ENCODE peak calls at places on chromosomes 6 and 20, in four cellular contexts. One of them, this sample, is unnamed.

GRCh38 chr6:112956696-112957525 is 609.8 kb downstream of the RFPL4B start:
- DNase-seq in H1: no peak
- DNase-seq in GM12878: no peak
- DNase-seq in HepG2: no peak
- DNase-seq in this sample: no peak

GRCh38 chr20:61881416-61881815 is 184.3 kb downstream of the TAF4 start:
- DNase-seq in H1: no peak
- DNase-seq in GM12878: no peak
- DNase-seq in HepG2: no peak
- DNase-seq in this sample: no peak

GRCh38 chr6:16563628-16564240 is 197.5 kb downstream of the ATXN1 start:
- DNase-seq in H1: no peak
- DNase-seq in GM12878: no peak
- DNase-seq in HepG2: no peak
- DNase-seq in this sample: no peak

GRCh38 chr6:132483779-132484679 is 28.9 kb downstream of the STX7 start:
- DNase-seq in H1: no peak
- DNase-seq in GM12878: peak
- DNase-seq in HepG2: peak
- DNase-seq in this sample: peak

GRCh38 chr6:49563006-49563886 is 12.8 kb downstream of the C6orf141 start:
- DNase-seq in H1: no peak
- DNase-seq in GM12878: no peak
- DNase-seq in HepG2: no peak
- DNase-seq in this sample: no peak

GRCh38 chr6:145801021-145801420 is 13.6 kb downstream of the FBXO30 start:
- DNase-seq in H1: no peak
- DNase-seq in GM12878: no peak
- DNase-seq in HepG2: no peak
- DNase-seq in this sample: no peak

GRCh38 chr6:169847773-169848380 is 96.5 kb downstream of the ERMARD start:
- DNase-seq in H1: no peak
- DNase-seq in GM12878: no peak
- DNase-seq in HepG2: no peak
- DNase-seq in this sample: no peak

GRCh38 chr6:146543940-146544661 is 468 bp downstream of the RAB32 start:
- DNase-seq in H1: no peak
- DNase-seq in GM12878: no peak
- DNase-seq in HepG2: peak
- DNase-seq in this sample: no peak

GRCh38 chr6:13044390-13044789 is 283.9 kb downstream of the TBC1D7 start:
- DNase-seq in H1: peak
- DNase-seq in GM12878: no peak
- DNase-seq in HepG2: peak
- DNase-seq in this sample: peak

GRCh38 chr20:52461602-52462001 is 270.0 kb upstream of the ZFP64 start:
- DNase-seq in H1: no peak
- DNase-seq in GM12878: no peak
- DNase-seq in HepG2: no peak
- DNase-seq in this sample: no peak

GRCh38 chr6:81797594-81797993 is 45.1 kb upstream of the TENT5A start:
- DNase-seq in H1: no peak
- DNase-seq in GM12878: no peak
- DNase-seq in HepG2: no peak
- DNase-seq in this sample: no peak

GRCh38 chr20:6081236-6081635 is 27.4 kb upstream of the LRRN4 start:
- DNase-seq in H1: no peak
- DNase-seq in GM12878: no peak
- DNase-seq in HepG2: peak
- DNase-seq in this sample: no peak

GRCh38 chr20:53736122-53736756 is 142.6 kb upstream of the ZNF217 start:
- DNase-seq in H1: no peak
- DNase-seq in GM12878: no peak
- DNase-seq in HepG2: peak
- DNase-seq in this sample: no peak

GRCh38 chr6:151341481-151342195 is 49.7 kb downstream of the ZBTB2 start:
- DNase-seq in H1: no peak
- DNase-seq in GM12878: no peak
- DNase-seq in HepG2: no peak
- DNase-seq in this sample: no peak

GRCh38 chr6:106181664-106182418 is 95.7 kb downstream of the PRDM1 start:
- DNase-seq in H1: no peak
- DNase-seq in GM12878: peak
- DNase-seq in HepG2: no peak
- DNase-seq in this sample: no peak

GRCh38 chr6:147218797-147219196 is 14.6 kb downstream of the STXBP5 start:
- DNase-seq in H1: no peak
- DNase-seq in GM12878: no peak
- DNase-seq in HepG2: no peak
- DNase-seq in this sample: no peak

GRCh38 chr6:15366003-15366535 is 120.2 kb downstream of the JARID2 start:
- DNase-seq in H1: no peak
- DNase-seq in GM12878: no peak
- DNase-seq in HepG2: no peak
- DNase-seq in this sample: no peak

GRCh38 chr6:81984599-81984998 is 232.1 kb upstream of the TENT5A start:
- DNase-seq in H1: no peak
- DNase-seq in GM12878: no peak
- DNase-seq in HepG2: no peak
- DNase-seq in this sample: no peak

GRCh38 chr20:4135385-4136077 is 120.2 kb upstream of the RNF24 start:
- DNase-seq in H1: peak
- DNase-seq in GM12878: no peak
- DNase-seq in HepG2: peak
- DNase-seq in this sample: peak

GRCh38 chr6:5087389-5087788 is 2.2 kb downstream of the PPP1R3G start:
- DNase-seq in H1: no peak
- DNase-seq in GM12878: no peak
- DNase-seq in HepG2: no peak
- DNase-seq in this sample: no peak

GRCh38 chr6:137416376-137417109 is 77.7 kb downstream of the OLIG3 start:
- DNase-seq in H1: no peak
- DNase-seq in GM12878: no peak
- DNase-seq in HepG2: no peak
- DNase-seq in this sample: no peak

GRCh38 chr20:38610521-38610920 is 8.9 kb downstream of the ARHGAP40 start:
- DNase-seq in H1: no peak
- DNase-seq in GM12878: no peak
- DNase-seq in HepG2: no peak
- DNase-seq in this sample: no peak

GRCh38 chr6:50816115-50816675 is 2.5 kb upstream of the TFAP2B start:
- DNase-seq in H1: no peak
- DNase-seq in GM12878: peak
- DNase-seq in HepG2: peak
- DNase-seq in this sample: peak

GRCh38 chr6:138673317-138674014 is 100.1 kb upstream of the CCDC28A start:
- DNase-seq in H1: no peak
- DNase-seq in GM12878: no peak
- DNase-seq in HepG2: no peak
- DNase-seq in this sample: no peak

GRCh38 chr6:71386215-71386614 is 97.6 kb downstream of the OGFRL1 start:
- DNase-seq in H1: no peak
- DNase-seq in GM12878: no peak
- DNase-seq in HepG2: no peak
- DNase-seq in this sample: no peak

GRCh38 chr6:158631678-158632537 is 12.6 kb downstream of the DYNLT1 start:
- DNase-seq in H1: no peak
- DNase-seq in GM12878: no peak
- DNase-seq in HepG2: no peak
- DNase-seq in this sample: no peak

GRCh38 chr6:156978948-156979347 is 201.8 kb downstream of the ARID1B start:
- DNase-seq in H1: no peak
- DNase-seq in GM12878: no peak
- DNase-seq in HepG2: no peak
- DNase-seq in this sample: no peak

GRCh38 chr6:83403191-83403590 is 27.7 kb downstream of the ME1 start:
- DNase-seq in H1: no peak
- DNase-seq in GM12878: no peak
- DNase-seq in HepG2: no peak
- DNase-seq in this sample: no peak

GRCh38 chr6:49733680-49734079 is 10.5 kb downstream of the CRISP3 start:
- DNase-seq in H1: no peak
- DNase-seq in GM12878: no peak
- DNase-seq in HepG2: no peak
- DNase-seq in this sample: no peak

GRCh38 chr6:39016831-39017230 is 31.8 kb upstream of the GLP1R start:
- DNase-seq in H1: no peak
- DNase-seq in GM12878: no peak
- DNase-seq in HepG2: no peak
- DNase-seq in this sample: no peak

GRCh38 chr6:45555981-45556771 is 178.4 kb upstream of the SUPT3H start:
- DNase-seq in H1: no peak
- DNase-seq in GM12878: no peak
- DNase-seq in HepG2: peak
- DNase-seq in this sample: no peak

GRCh38 chr6:124961784-124962611 is at the start of gene RNF217:
- DNase-seq in H1: no peak
- DNase-seq in GM12878: no peak
- DNase-seq in HepG2: no peak
- DNase-seq in this sample: no peak

GRCh38 chr6:134358320-134358719 is 40.4 kb upstream of the SGK1 start:
- DNase-seq in H1: no peak
- DNase-seq in GM12878: no peak
- DNase-seq in HepG2: no peak
- DNase-seq in this sample: no peak

GRCh38 chr6:110474500-110474899 is 1.9 kb downstream of the SLC22A16 start:
- DNase-seq in H1: no peak
- DNase-seq in GM12878: no peak
- DNase-seq in HepG2: no peak
- DNase-seq in this sample: no peak

GRCh38 chr6:132388291-132388690 is 13.0 kb downstream of the MOXD1 start:
- DNase-seq in H1: no peak
- DNase-seq in GM12878: no peak
- DNase-seq in HepG2: no peak
- DNase-seq in this sample: no peak

GRCh38 chr20:36975085-36975829 is 23.7 kb upstream of the SAMHD1 start:
- DNase-seq in H1: no peak
- DNase-seq in GM12878: no peak
- DNase-seq in HepG2: no peak
- DNase-seq in this sample: no peak

GRCh38 chr6:112253842-112254816 is at the start of gene LAMA4:
- DNase-seq in H1: no peak
- DNase-seq in GM12878: no peak
- DNase-seq in HepG2: no peak
- DNase-seq in this sample: no peak

GRCh38 chr20:15702161-15702560 is 871.1 kb downstream of the KIF16B start:
- DNase-seq in H1: no peak
- DNase-seq in GM12878: no peak
- DNase-seq in HepG2: no peak
- DNase-seq in this sample: no peak

GRCh38 chr20:14334306-14334930 is 3.0 kb downstream of the FLRT3 start:
- DNase-seq in H1: peak
- DNase-seq in GM12878: no peak
- DNase-seq in HepG2: peak
- DNase-seq in this sample: peak

GRCh38 chr20:33343521-33343920 is 57.8 kb downstream of the CDK5RAP1 start:
- DNase-seq in H1: no peak
- DNase-seq in GM12878: no peak
- DNase-seq in HepG2: no peak
- DNase-seq in this sample: no peak
- TF ChIP-seq SUZ12 in H1: no peak
- TF ChIP-seq SUZ12 in GM12878: no peak
- TF ChIP-seq SUZ12 in HepG2: no peak
- TF ChIP-seq SUZ12 in this sample: no peak

GRCh38 chr6:30556714-30556963 is 350 bp upstream of the GNL1 start:
- DNase-seq in H1: peak
- DNase-seq in GM12878: no peak
- DNase-seq in HepG2: no peak
- DNase-seq in this sample: no peak
- TF ChIP-seq YY1 in H1: no peak
- TF ChIP-seq YY1 in GM12878: no peak
- TF ChIP-seq YY1 in HepG2: no peak
- TF ChIP-seq YY1 in this sample: no peak

GRCh38 chr20:22430154-22430745 is 154.1 kb downstream of the FOXA2 start:
- DNase-seq in H1: peak
- DNase-seq in GM12878: no peak
- DNase-seq in HepG2: peak
- DNase-seq in this sample: peak
- TF ChIP-seq SUZ12 in H1: peak
- TF ChIP-seq SUZ12 in GM12878: no peak
- TF ChIP-seq SUZ12 in HepG2: no peak
- TF ChIP-seq SUZ12 in this sample: no peak

DNA sequence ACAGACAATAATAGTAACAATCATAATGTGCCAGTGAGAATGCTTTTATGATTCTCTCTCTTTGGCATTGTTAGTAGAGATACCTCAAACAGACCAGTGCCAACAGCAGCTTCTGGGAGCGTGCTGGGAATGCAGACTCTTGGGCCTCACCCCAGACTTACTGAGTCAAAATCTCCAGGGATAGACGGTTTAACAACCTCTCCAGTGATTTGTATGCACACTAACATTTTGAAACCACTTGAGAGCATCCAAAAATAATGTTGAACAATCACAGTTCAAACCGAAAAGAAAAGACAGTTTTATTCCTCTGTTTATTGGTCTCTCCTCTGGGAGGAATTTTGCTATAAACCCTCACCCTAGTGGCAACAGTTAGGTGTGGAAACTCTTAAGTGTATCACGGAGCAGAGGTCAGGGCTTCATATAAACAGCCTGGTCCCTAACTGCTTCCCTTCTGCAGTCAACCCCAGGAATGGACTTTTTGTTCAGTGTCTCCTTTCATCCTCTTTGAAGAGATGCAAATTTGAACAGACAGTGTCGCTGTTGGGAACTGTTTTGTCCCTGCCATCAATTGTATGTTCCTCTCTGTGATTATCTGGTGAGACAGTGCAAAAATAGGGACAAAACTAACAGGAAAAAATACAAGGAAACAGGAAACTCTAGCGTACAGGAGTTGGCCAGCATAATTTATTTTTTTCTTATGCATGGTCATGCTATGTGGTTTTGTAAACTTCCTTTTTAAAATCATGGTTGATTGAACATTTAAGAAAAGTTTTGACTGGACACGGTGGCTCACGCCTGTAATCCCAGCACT is 162.4 kb upstream of the BTBD3 start:
- DNase-seq in H1: no peak
- DNase-seq in GM12878: no peak
- DNase-seq in HepG2: no peak
- DNase-seq in this sample: no peak
- TF ChIP-seq YY1 in H1: no peak
- TF ChIP-seq YY1 in GM12878: no peak
- TF ChIP-seq YY1 in HepG2: no peak
- TF ChIP-seq YY1 in this sample: no peak

GRCh38 chr6:73030257-73030656 is 195.0 kb downstream of the KHDC1L start:
- DNase-seq in H1: no peak
- DNase-seq in GM12878: peak
- DNase-seq in HepG2: no peak
- DNase-seq in this sample: no peak
- TF ChIP-seq SUZ12 in H1: no peak
- TF ChIP-seq SUZ12 in GM12878: no peak
- TF ChIP-seq SUZ12 in HepG2: no peak
- TF ChIP-seq SUZ12 in this sample: no peak